ENCODE peak calls at places on chromosome 22, in ten cellular contexts. D is RWPE1; H is uterus; J is CD8-positive, alpha-beta T cell; Q is thoracic aorta; Z is pancreas; G is DND-41; C is heart right ventricle; R is HCT116; W is left lung. E is an unnamed sample.

GRCh38 chr22:33717694-33718396 is 202.4 kb downstream of the LARGE1 start:
- DNase-seq in D (no peak), H (no peak), J (no peak), Q (no peak), Z (no peak), G (no peak), C (peak), R (no peak), W (no peak), E (no peak)

GRCh38 chr22:19477321-19478085 is 1.5 kb downstream of the UFD1 start:
- DNase-seq in D (no peak), H (no peak), J (no peak), Q (no peak), Z (no peak), G (no peak), C (no peak), R (no peak), W (no peak), E (no peak)

GRCh38 chr22:40721266-40721665 is 42.0 kb downstream of the MCHR1 start:
- DNase-seq in D (no peak), H (peak), J (no peak), Q (no peak), Z (no peak), G (no peak), C (no peak), R (no peak), W (no peak), E (no peak)

GRCh38 chr22:30891443-30891755 is 77.2 kb downstream of the MORC2 start:
- DNase-seq in D (no peak), H (no peak), J (no peak), Q (no peak), Z (no peak), G (no peak), C (peak), R (no peak), W (peak), E (no peak)

GRCh38 chr22:43160497-43161126 is 9.3 kb downstream of the TSPO start:
- DNase-seq in D (no peak), H (no peak), J (no peak), Q (no peak), Z (no peak), G (no peak), C (no peak), R (no peak), W (no peak), E (no peak)

GRCh38 chr22:19321757-19322156 is 30.2 kb upstream of the CLTCL1 start:
- DNase-seq in D (no peak), H (no peak), J (no peak), Q (no peak), Z (no peak), G (no peak), C (no peak), R (no peak), W (no peak), E (no peak)

GRCh38 chr22:19984201-19984753 is 32.3 kb downstream of the ARVCF start:
- DNase-seq in D (peak), H (peak), J (no peak), Q (peak), Z (no peak), G (no peak), C (peak), R (peak), W (no peak), E (peak)

GRCh38 chr22:42180349-42180842 is 49.8 kb upstream of the CYP2D6 start:
- DNase-seq in D (no peak), H (peak), J (peak), Q (no peak), Z (no peak), G (peak), C (peak), R (no peak), W (no peak), E (no peak)

GRCh38 chr22:17734197-17734596 is 40.1 kb downstream of the BID start:
- DNase-seq in D (no peak), H (no peak), J (no peak), Q (no peak), Z (no peak), G (no peak), C (no peak), R (no peak), W (no peak), E (no peak)

GRCh38 chr22:17113600-17113999 is 7.6 kb downstream of the TMEM121B start:
- DNase-seq in D (no peak), H (no peak), J (no peak), Q (no peak), Z (no peak), G (no peak), C (no peak), R (no peak), W (no peak), E (no peak)

GRCh38 chr22:22388055-22388454 is 120.5 kb downstream of the ZNF280B start:
- DNase-seq in D (no peak), H (no peak), J (no peak), Q (no peak), Z (no peak), G (no peak), C (no peak), R (no peak), W (no peak), E (no peak)

GRCh38 chr22:28547132-28547842 is 132.4 kb downstream of the TTC28 start:
- DNase-seq in D (no peak), H (no peak), J (no peak), Q (no peak), Z (no peak), G (no peak), C (no peak), R (no peak), W (no peak), E (no peak)

GRCh38 chr22:49017769-49018330 is 809.8 kb downstream of the BRD1 start:
- DNase-seq in D (no peak), H (peak), J (peak), Q (no peak), Z (no peak), G (no peak), C (no peak), R (no peak), W (no peak), E (peak)

GRCh38 chr22:26677217-26677616 is 19.8 kb downstream of the MIAT start:
- DNase-seq in D (no peak), H (no peak), J (no peak), Q (no peak), Z (no peak), G (no peak), C (no peak), R (no peak), W (no peak), E (no peak)

GRCh38 chr22:26291940-26292666 is 122.8 kb downstream of the SEZ6L start:
- DNase-seq in D (no peak), H (no peak), J (no peak), Q (no peak), Z (no peak), G (no peak), C (no peak), R (no peak), W (no peak), E (no peak)

GRCh38 chr22:31327786-31328544 is 18.2 kb downstream of the PATZ1 start:
- DNase-seq in D (no peak), H (no peak), J (no peak), Q (no peak), Z (no peak), G (no peak), C (no peak), R (no peak), W (no peak), E (no peak)

GRCh38 chr22:38213319-38214247 is 11.8 kb downstream of the MAFF start:
- DNase-seq in D (no peak), H (no peak), J (no peak), Q (no peak), Z (no peak), G (no peak), C (no peak), R (no peak), W (no peak), E (no peak)
- H3K27ac ChIP-seq in D (peak), H (peak), J (no peak), Q (peak), Z (no peak), G (no peak), C (no peak), R (no peak), W (no peak), E (peak)

GRCh38 chr22:45180280-45180679 is 16.6 kb downstream of the NUP50 start:
- DNase-seq in D (no peak), H (no peak), J (no peak), Q (no peak), Z (no peak), G (no peak), C (no peak), R (no peak), W (no peak), E (no peak)

GRCh38 chr22:45185718-45186511 is 22.2 kb downstream of the NUP50 start:
- DNase-seq in D (no peak), H (no peak), J (no peak), Q (no peak), Z (no peak), G (no peak), C (no peak), R (no peak), W (no peak), E (no peak)

GRCh38 chr22:45181240-45181639 is 17.5 kb downstream of the NUP50 start:
- DNase-seq in D (no peak), H (no peak), J (no peak), Q (no peak), Z (no peak), G (no peak), C (no peak), R (no peak), W (no peak), E (no peak)

GRCh38 chr22:45181766-45182165 is 18.0 kb downstream of the NUP50 start:
- DNase-seq in D (no peak), H (no peak), J (no peak), Q (no peak), Z (no peak), G (no peak), C (no peak), R (no peak), W (no peak), E (no peak)

DNA sequence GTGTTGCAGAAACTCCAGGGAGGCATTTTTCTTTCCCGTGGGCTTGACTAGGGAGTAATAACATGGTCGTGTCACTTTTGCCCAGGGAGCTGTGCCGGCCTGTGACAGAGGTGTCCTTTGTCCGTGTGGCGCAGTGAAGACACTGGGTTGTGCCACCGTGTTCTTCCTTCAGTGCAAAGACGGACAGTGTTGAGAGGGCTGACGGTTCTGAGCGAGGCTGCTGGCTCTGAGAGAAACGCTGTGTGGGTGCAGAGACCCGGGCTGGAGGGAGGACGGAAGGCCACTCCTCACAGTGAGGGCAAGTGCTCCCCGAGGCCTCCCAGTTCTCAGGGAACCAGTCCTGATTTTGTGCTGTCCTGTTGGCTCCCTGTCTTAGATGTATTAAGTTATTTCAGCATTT is 20.2 kb downstream of the NUP50 start:
- DNase-seq in D (no peak), H (no peak), J (no peak), Q (no peak), Z (no peak), G (no peak), C (no peak), R (no peak), W (no peak), E (no peak)
- H3K27ac ChIP-seq in D (peak), H (no peak), J (no peak), Q (no peak), Z (no peak), G (no peak), C (no peak), R (no peak), W (no peak), E (no peak)

DNA sequence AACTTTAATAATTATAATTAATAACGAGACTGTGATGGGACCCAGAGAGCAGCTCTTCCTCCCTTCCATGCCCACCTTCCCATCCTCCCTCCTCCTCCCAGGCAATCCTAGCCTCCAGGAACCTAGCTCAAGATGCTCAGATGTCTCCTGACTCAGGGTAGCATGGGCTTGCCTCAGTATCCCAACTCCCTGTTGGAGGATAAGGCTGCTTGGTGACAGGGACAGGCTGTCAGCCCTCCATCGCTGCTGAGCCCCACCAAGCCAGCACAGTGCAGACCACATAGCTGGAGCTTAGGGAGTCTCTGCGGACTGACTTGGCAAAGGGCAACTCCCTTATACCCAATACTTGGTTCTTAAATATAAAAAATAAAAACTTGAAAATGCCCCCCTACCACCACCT is 11.5 kb downstream of the MYH9 start:
- DNase-seq in D (no peak), H (no peak), J (no peak), Q (no peak), Z (no peak), G (no peak), C (no peak), R (no peak), W (no peak), E (no peak)
- H3K27ac ChIP-seq in D (peak), H (peak), J (peak), Q (peak), Z (no peak), G (peak), C (no peak), R (no peak), W (peak), E (peak)

DNA sequence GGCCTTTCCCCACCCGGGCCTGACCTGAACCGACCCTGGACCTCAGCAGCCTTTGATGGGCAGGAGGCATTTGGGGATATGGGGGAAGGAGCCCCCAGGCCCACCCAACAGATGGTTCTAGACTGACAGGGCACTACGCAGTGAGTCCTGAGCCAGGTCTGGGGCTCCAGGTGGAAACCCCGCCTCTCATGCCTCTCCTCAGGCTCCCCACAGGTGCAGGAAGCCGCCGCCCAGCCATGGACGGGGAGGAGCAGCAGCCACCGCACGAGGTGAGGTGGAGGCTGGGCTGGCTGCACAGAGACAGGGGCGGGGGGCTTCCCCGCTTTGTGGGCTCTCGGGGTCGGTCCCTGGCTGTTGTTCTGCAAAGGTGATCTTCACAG is 7.1 kb downstream of the TRABD start:
- DNase-seq in D (no peak), H (no peak), J (peak), Q (no peak), Z (no peak), G (no peak), C (no peak), R (no peak), W (no peak), E (no peak)
- H3K27ac ChIP-seq in D (peak), H (no peak), J (peak), Q (no peak), Z (peak), G (peak), C (peak), R (peak), W (no peak), E (no peak)